ENCODE peak calls at places on chromosomes 2 and 18, in seven cellular contexts. L is spleen, A is dorsolateral prefrontal cortex, V is DMS153, H is head of caudate nucleus, E is amniotic epithelial cell, P is T-helper 1 cell. W is an unnamed sample.

GRCh38 chr2:222939208-222939846 is 78.5 kb downstream of the ACSL3 start:
- DNase-seq in V (peak), A (no peak), E (peak), L (no peak), P (no peak), H (peak), W (peak)

GRCh38 chr2:43127208-43127940 is 99.0 kb downstream of the ZFP36L2 start:
- DNase-seq in V (no peak), H (no peak), E (no peak), L (peak), A (peak), P (peak), W (peak)

GRCh38 chr2:157898591-157898996 is 22.5 kb upstream of the ACVR1 start:
- DNase-seq in A (peak), H (peak), L (no peak), E (peak), P (no peak), V (no peak), W (no peak)

GRCh38 chr18:40582105-40582504 is 1372.9 kb upstream of the PIK3C3 start:
- DNase-seq in H (no peak), L (no peak), E (no peak), V (no peak), A (no peak), P (no peak), W (no peak)

GRCh38 chr18:44198296-44199284 is 482.1 kb upstream of the SETBP1 start:
- DNase-seq in E (no peak), L (no peak), V (peak), A (no peak), H (no peak), P (no peak), W (no peak)

GRCh38 chr2:28583899-28584553 is 88.2 kb downstream of the PLB1 start:
- DNase-seq in L (no peak), A (peak), V (no peak), H (peak), P (no peak), E (peak), W (no peak)

GRCh38 chr2:20424300-20425290 is 22.3 kb upstream of the RHOB start:
- DNase-seq in H (peak), P (no peak), A (no peak), V (no peak), L (peak), E (peak), W (no peak)

GRCh38 chr2:165281387-165281786 is 42.2 kb downstream of the SCN2A start:
- DNase-seq in V (no peak), A (no peak), E (no peak), P (no peak), L (no peak), H (no peak), W (no peak)

GRCh38 chr2:128436498-128437180 is 118.0 kb upstream of the HS6ST1 start:
- DNase-seq in P (no peak), E (no peak), H (no peak), L (peak), A (peak), V (no peak), W (no peak)

GRCh38 chr2:118246726-118247125 is 158.5 kb downstream of the INSIG2 start:
- DNase-seq in V (no peak), E (no peak), P (no peak), L (no peak), H (no peak), A (no peak), W (no peak)

GRCh38 chr2:161414385-161415040 is 1.6 kb upstream of the TBR1 start:
- DNase-seq in V (no peak), A (peak), P (no peak), H (no peak), E (peak), L (peak), W (no peak)

GRCh38 chr18:55232506-55232905 is 273.2 kb upstream of the CCDC68 start:
- DNase-seq in L (no peak), V (no peak), A (no peak), P (no peak), E (no peak), H (no peak), W (no peak)

GRCh38 chr2:26941486-26941885 is 29.0 kb upstream of the MAPRE3 start:
- DNase-seq in E (no peak), H (no peak), A (no peak), L (no peak), V (no peak), P (no peak), W (no peak)

GRCh38 chr2:50535971-50536759 is 495.8 kb downstream of the NRXN1 start:
- DNase-seq in H (no peak), E (peak), L (no peak), A (no peak), P (no peak), V (peak), W (no peak)

GRCh38 chr18:49059028-49059670 is 108.4 kb upstream of the SMAD7 start:
- DNase-seq in L (no peak), A (no peak), V (no peak), P (no peak), H (no peak), E (no peak), W (no peak)

GRCh38 chr2:54945401-54946219 is 104.6 kb downstream of the RTN4 start:
- DNase-seq in L (no peak), E (peak), A (peak), P (no peak), H (no peak), V (no peak), W (no peak)

GRCh38 chr2:232336956-232337700 is 41.4 kb upstream of the ALPP start:
- DNase-seq in V (no peak), E (no peak), L (peak), A (peak), P (no peak), H (no peak), W (no peak)

GRCh38 chr2:219180961-219181360 is 2.9 kb downstream of the RETREG2 start:
- DNase-seq in L (no peak), A (no peak), E (no peak), P (no peak), H (no peak), V (no peak), W (no peak)

GRCh38 chr2:6069354-6069753 is 377.2 kb downstream of the SOX11 start:
- DNase-seq in H (no peak), A (no peak), L (no peak), E (no peak), P (no peak), V (peak), W (no peak)

GRCh38 chr2:72917138-72917874 is at the start of gene EMX1:
- DNase-seq in H (no peak), V (peak), E (no peak), L (peak), P (no peak), A (peak), W (no peak)

GRCh38 chr18:36693931-36694661 is 134.7 kb downstream of the TPGS2 start:
- DNase-seq in P (no peak), A (no peak), H (no peak), V (peak), L (no peak), E (peak), W (no peak)

GRCh38 chr18:32771871-32772499 is 838 bp downstream of the KLHL14 start:
- DNase-seq in H (no peak), A (no peak), P (no peak), L (peak), E (no peak), V (no peak), W (no peak)

GRCh38 chr18:45106331-45106774 is 425.7 kb downstream of the SETBP1 start:
- DNase-seq in P (no peak), H (no peak), A (no peak), V (no peak), E (peak), L (no peak), W (no peak)

GRCh38 chr2:74164761-74165160 is 13.9 kb downstream of the MOB1A start:
- DNase-seq in V (no peak), P (no peak), A (no peak), H (no peak), E (no peak), L (no peak), W (no peak)

GRCh38 chr2:108316194-108316880 is 27.6 kb downstream of the SULT1C2 start:
- DNase-seq in L (no peak), H (no peak), E (peak), A (no peak), V (no peak), P (no peak), W (no peak)

GRCh38 chr2:237509905-237510304 is 22.9 kb downstream of the MLPH start:
- DNase-seq in A (no peak), E (no peak), L (no peak), H (no peak), P (no peak), V (peak), W (no peak)

GRCh38 chr18:78768655-78769501 is 210.7 kb upstream of the SALL3 start:
- DNase-seq in H (no peak), E (no peak), A (no peak), P (no peak), L (no peak), V (peak), W (no peak)

GRCh38 chr2:232537499-232537898 is 2.0 kb upstream of the CHRNG start:
- DNase-seq in H (no peak), P (no peak), E (no peak), L (peak), V (no peak), A (no peak), W (no peak)

GRCh38 chr2:28082131-28082530 is 191.6 kb downstream of the BABAM2 start:
- DNase-seq in A (no peak), P (no peak), V (no peak), E (peak), L (no peak), H (no peak), W (no peak)

GRCh38 chr2:48940606-48941005 is 185.1 kb upstream of the LHCGR start:
- DNase-seq in A (no peak), H (no peak), L (no peak), P (no peak), V (peak), E (peak), W (no peak)

GRCh38 chr2:47354013-47354816 is 48.7 kb upstream of the MSH2 start:
- DNase-seq in V (peak), A (no peak), P (no peak), H (no peak), L (peak), E (peak), W (no peak)

GRCh38 chr2:151027147-151027546 is 234.5 kb downstream of the RBM43 start:
- DNase-seq in A (no peak), E (peak), V (no peak), P (no peak), L (no peak), H (no peak), W (no peak)

GRCh38 chr2:25586726-25587144 is 86.6 kb downstream of the DTNB start:
- DNase-seq in E (peak), V (no peak), L (no peak), P (no peak), A (no peak), H (peak), W (no peak)

GRCh38 chr2:232537079-232537478 is 2.4 kb upstream of the CHRNG start:
- DNase-seq in H (no peak), L (peak), A (peak), V (no peak), E (no peak), P (no peak), W (no peak)

GRCh38 chr2:5365871-5366461 is 326.2 kb upstream of the SOX11 start:
- DNase-seq in P (no peak), H (peak), A (peak), V (no peak), L (no peak), E (no peak), W (no peak)

GRCh38 chr18:80067321-80067720 is 33.1 kb downstream of the RBFA start:
- DNase-seq in E (no peak), P (no peak), A (no peak), L (no peak), V (no peak), H (no peak), W (no peak)

GRCh38 chr2:24313744-24314632 is 46.3 kb downstream of the ITSN2 start:
- DNase-seq in E (peak), P (no peak), H (no peak), A (no peak), L (no peak), V (no peak), W (no peak)

GRCh38 chr2:236177604-236177966 is 9.4 kb upstream of the GBX2 start:
- DNase-seq in L (no peak), A (no peak), E (no peak), H (no peak), P (no peak), V (no peak), W (no peak)